ENCODE peak calls at places on chromosomes 5 and 9, in seven cellular contexts. A, I, T, O, K, R and E are unnamed samples.
A peak's percentile ranks its signal among the peaks of the same experiment; 100 is the strongest.

GRCh38 chr5:123746683-123747360 is 234.8 kb downstream of the CSNK1G3 start:
- DNase-seq in A (no peak), I (peak; percentile 16), T (no peak), O (no peak), K (no peak), R (no peak), E (no peak)

GRCh38 chr5:180718810-180719453 is 20.9 kb downstream of the OR2Y1 start:
- DNase-seq in A (peak; percentile 25), I (peak; percentile 46), T (peak; percentile 28), O (peak; percentile 34), K (peak; percentile 46), R (peak; percentile 16), E (peak; percentile 43)

GRCh38 chr5:5886812-5887486 is 464.5 kb downstream of the ICE1 start:
- DNase-seq in A (peak; percentile 3), I (no peak), T (peak; percentile 63), O (peak; percentile 72), K (no peak), R (peak; percentile 33), E (peak; percentile 8)

GRCh38 chr5:174572591-174572990 is 151.8 kb upstream of the MSX2 start:
- DNase-seq in A (no peak), I (no peak), T (no peak), O (no peak), K (no peak), R (no peak), E (no peak)

GRCh38 chr5:72407541-72407940 is 87.4 kb downstream of the PTCD2 start:
- DNase-seq in A (no peak), I (no peak), T (no peak), O (no peak), K (no peak), R (no peak), E (peak; percentile 14)

GRCh38 chr9:100359057-100359456 is 6.3 kb upstream of the TEX10 start:
- DNase-seq in A (no peak), I (no peak), T (no peak), O (no peak), K (no peak), R (no peak), E (no peak)

GRCh38 chr5:170741801-170742200 is 41.7 kb upstream of the GABRP start:
- DNase-seq in A (no peak), I (no peak), T (no peak), O (no peak), K (no peak), R (no peak), E (no peak)

GRCh38 chr9:121842612-121842978 is 191.2 kb downstream of the DAB2IP start:
- DNase-seq in A (peak; percentile 15), I (peak; percentile 31), T (no peak), O (no peak), K (no peak), R (no peak), E (no peak)

GRCh38 chr5:52709171-52709925 is 78.4 kb upstream of the ITGA1 start:
- DNase-seq in A (peak; percentile 88), I (peak; percentile 31), T (no peak), O (no peak), K (no peak), R (no peak), E (peak; percentile 76)

GRCh38 chr9:133700861-133701320 is 37.3 kb downstream of the SARDH start:
- DNase-seq in A (no peak), I (no peak), T (no peak), O (no peak), K (no peak), R (no peak), E (no peak)

GRCh38 chr5:1111727-1112289 is at the start of gene SLC12A7:
- DNase-seq in A (no peak), I (peak; percentile 37), T (peak; percentile 86), O (peak; percentile 78), K (no peak), R (peak; percentile 72), E (no peak)

GRCh38 chr5:38210701-38211353 is 47.5 kb upstream of the EGFLAM start:
- DNase-seq in A (no peak), I (no peak), T (no peak), O (no peak), K (no peak), R (no peak), E (no peak)

GRCh38 chr9:116234091-116234490 is 80.5 kb downstream of the PAPPA start:
- DNase-seq in A (no peak), I (no peak), T (peak; percentile 38), O (no peak), K (no peak), R (peak; percentile 2), E (no peak)

GRCh38 chr5:179258922-179259730 is 86.1 kb downstream of the ADAMTS2 start:
- DNase-seq in A (no peak), I (no peak), T (no peak), O (no peak), K (no peak), R (peak; percentile 61), E (no peak)

GRCh38 chr9:96383165-96383939 is at the start of gene SLC35D2:
- DNase-seq in A (peak; percentile 73), I (peak; percentile 57), T (peak; percentile 67), O (peak; percentile 69), K (no peak), R (peak; percentile 93), E (no peak)

GRCh38 chr9:127351182-127352166 is 45.5 kb upstream of the SLC2A8 start:
- DNase-seq in A (no peak), I (no peak), T (no peak), O (no peak), K (no peak), R (no peak), E (no peak)

GRCh38 chr5:14720236-14720923 is 55.9 kb downstream of the OTULIN start:
- DNase-seq in A (no peak), I (no peak), T (no peak), O (no peak), K (no peak), R (no peak), E (peak; percentile 40)

GRCh38 chr9:2257530-2257929 is 242.4 kb downstream of the SMARCA2 start:
- DNase-seq in A (no peak), I (no peak), T (no peak), O (no peak), K (no peak), R (no peak), E (no peak)

GRCh38 chr5:79692586-79692985 is 3.0 kb downstream of the CMYA5 start:
- DNase-seq in A (no peak), I (no peak), T (no peak), O (no peak), K (no peak), R (no peak), E (no peak)

GRCh38 chr9:19935422-19935821 is 146.6 kb upstream of the SLC24A2 start:
- DNase-seq in A (no peak), I (no peak), T (no peak), O (no peak), K (no peak), R (no peak), E (no peak)

GRCh38 chr5:14681236-14681752 is 16.8 kb downstream of the OTULIN start:
- DNase-seq in A (no peak), I (no peak), T (no peak), O (no peak), K (no peak), R (no peak), E (no peak)

GRCh38 chr5:65544473-65544872 is 18.5 kb downstream of the CENPK start:
- DNase-seq in A (no peak), I (no peak), T (no peak), O (no peak), K (no peak), R (no peak), E (no peak)

GRCh38 chr5:65548281-65548680 is 14.7 kb downstream of the CENPK start:
- DNase-seq in A (no peak), I (no peak), T (no peak), O (no peak), K (no peak), R (no peak), E (no peak)

GRCh38 chr5:65546141-65546540 is 16.8 kb downstream of the CENPK start:
- DNase-seq in A (no peak), I (no peak), T (no peak), O (no peak), K (no peak), R (no peak), E (no peak)
- TF ChIP-seq MAX in A (no peak), I (no peak), T (no peak), O (no peak), K (no peak), R (no peak), E (no peak)

DNA sequence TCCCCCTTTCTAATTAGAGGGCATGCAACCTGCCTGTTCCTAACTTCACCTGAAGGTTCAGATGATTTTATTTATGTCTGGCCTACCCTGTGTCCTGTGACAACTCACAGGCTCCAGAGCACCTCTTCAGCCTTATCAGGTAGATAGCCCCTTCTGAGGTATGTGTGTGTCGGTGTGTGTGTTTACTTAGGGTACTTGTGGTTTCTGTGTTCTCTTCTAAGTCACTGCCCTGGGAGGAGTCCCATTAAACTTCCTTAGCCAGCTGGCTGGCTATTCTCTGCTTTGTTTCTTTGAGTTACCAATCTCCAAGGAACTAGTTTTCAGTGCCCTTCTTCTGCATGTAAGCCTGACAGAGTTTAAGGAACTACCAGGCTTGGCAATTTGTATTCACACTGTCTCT is 74.9 kb downstream of the UNC13B start:
- DNase-seq in A (no peak), I (no peak), T (no peak), O (peak; percentile 5), K (no peak), R (no peak), E (no peak)
- H3K4me3 ChIP-seq in A (no peak overlapping the region), I (no peak overlapping the region), T (no peak overlapping the region), O (no peak overlapping the region), K (no peak overlapping the region), R (no peak overlapping the region), E (no peak overlapping the region)

DNA sequence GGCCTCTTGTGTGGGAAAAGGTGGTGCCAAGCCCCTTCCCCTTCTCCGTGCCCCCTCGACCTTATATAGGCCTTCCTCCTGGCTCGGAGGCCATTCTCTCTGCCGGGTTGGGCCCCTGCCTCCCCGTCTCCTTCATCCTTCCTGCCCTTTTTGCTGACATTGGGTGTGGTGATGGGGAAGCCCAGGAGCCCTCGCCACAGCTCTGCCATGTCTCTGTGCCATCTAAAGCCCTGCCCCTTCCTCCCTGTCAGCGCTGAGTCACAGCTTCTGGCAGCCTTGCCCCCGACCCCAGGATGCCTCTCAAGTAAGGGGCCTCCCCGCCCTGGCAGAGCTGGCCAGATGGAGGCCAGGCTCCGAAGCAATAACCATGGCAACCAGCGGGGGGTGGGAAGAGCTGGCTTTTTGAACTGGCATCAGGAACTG is 30.4 kb downstream of the JADE2 start:
- DNase-seq in A (peak; percentile 9), I (peak; percentile 91), T (peak; percentile 92), O (peak; percentile 30), K (peak; percentile 33), R (peak; percentile 90), E (peak; percentile 64)
- TF ChIP-seq MAX in A (no peak), I (no peak), T (no peak), O (no peak), K (no peak), R (peak; percentile 76), E (no peak)

DNA sequence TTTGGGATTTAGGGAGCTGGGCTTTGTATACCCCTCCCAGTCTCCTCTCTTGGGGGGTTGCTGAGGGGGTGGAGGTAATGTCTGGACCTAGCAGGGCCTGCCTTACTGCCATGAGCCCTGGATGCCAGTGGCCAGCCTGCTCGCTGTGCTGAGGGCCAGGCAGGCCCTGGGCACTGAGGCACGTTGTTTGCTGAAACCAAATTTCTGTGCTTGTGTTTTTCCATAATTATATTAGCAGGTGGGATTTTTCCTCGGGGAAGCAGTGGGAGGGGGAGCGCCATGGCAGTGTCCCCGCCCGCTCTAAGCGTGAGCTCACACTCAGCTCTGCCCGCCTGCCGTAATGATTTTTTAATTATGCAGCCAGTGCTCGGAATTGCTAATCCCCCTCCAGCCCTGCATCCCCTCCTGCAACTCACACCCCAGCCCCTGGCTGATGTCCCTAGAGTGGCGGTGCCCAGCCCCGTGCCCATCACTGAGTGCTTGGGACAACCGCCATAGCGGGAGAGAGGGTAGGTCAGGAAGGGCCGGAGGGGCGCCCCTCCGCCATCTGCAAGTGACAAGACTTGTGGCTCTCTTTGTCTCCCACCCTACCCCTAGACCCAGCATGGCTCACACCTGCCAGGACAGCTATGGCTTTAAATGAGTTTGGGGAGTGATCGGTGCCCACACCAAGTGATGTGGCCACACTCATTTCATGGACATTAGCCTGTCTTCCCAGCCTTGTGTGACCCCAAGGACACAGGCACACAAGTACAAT is 21.0 kb downstream of the CXXC5 start:
- DNase-seq in A (no peak), I (no peak), T (no peak), O (no peak), K (no peak), R (no peak), E (no peak)
- H3K4me3 ChIP-seq in A (peak overlapping the region; percentile 47), I (no peak overlapping the region), T (no peak overlapping the region), O (peak overlapping the region; percentile 39), K (no peak overlapping the region), R (no peak overlapping the region), E (peak overlapping the region; percentile 25)